ENCODE peak calls at places on chromosome X, in four cellular contexts. O, Z, N and W are unnamed samples.

GRCh38 chrX:66012094-66012534 is 27.8 kb downstream of the VSIG4 start:
- DNase-seq in O (no peak), Z (no peak), N (no peak), W (no peak)

GRCh38 chrX:49110417-49110816 is 13.1 kb downstream of the GPKOW start:
- DNase-seq in O (no peak), Z (no peak), N (no peak), W (no peak)

GRCh38 chrX:16278927-16279326 is 111.6 kb downstream of the MAGEB17 start:
- DNase-seq in O (no peak), Z (no peak), N (no peak), W (peak)

GRCh38 chrX:25156323-25156722 is 140.6 kb upstream of the ARX start:
- DNase-seq in O (no peak), Z (no peak), N (no peak), W (no peak)

GRCh38 chrX:140391313-140391712 is 113.6 kb downstream of the SOX3 start:
- DNase-seq in O (no peak), Z (no peak), N (no peak), W (no peak)

GRCh38 chrX:19697416-19697815 is 182.1 kb upstream of the MAP3K15 start:
- DNase-seq in O (no peak), Z (no peak), N (peak), W (no peak)

GRCh38 chrX:40201486-40201885 is 103.7 kb upstream of the BCOR start:
- DNase-seq in O (no peak), Z (no peak), N (no peak), W (no peak)

GRCh38 chrX:128460835-128461234 is 408.6 kb upstream of the ACTRT1 start:
- DNase-seq in O (peak), Z (no peak), N (no peak), W (peak)

GRCh38 chrX:96761566-96761965 is 76.9 kb downstream of the DIAPH2 start:
- DNase-seq in O (no peak), Z (no peak), N (no peak), W (no peak)
- TF ChIP-seq REST in O (no peak), Z (no peak), N (no peak), W (no peak)

DNA sequence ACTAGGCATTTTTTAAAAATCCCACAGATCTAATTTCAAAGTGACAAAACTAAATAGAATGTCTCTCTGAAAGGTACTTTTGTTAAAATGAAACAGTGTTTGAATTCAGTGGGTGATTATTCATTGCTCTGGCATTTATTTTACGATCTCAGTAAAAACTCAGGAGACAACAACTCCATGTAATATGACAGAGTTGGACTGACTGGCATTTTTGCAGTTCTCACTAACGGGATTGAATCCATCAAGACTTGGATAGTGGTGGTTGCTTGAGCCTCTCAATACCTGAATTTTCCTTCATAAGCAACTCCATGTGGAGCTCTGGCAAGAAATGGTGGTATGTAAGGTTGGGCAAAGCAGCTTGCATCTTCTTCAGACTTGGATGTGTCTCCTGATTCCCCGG is 72.6 kb downstream of the FRMPD4 start:
- DNase-seq in O (no peak), Z (no peak), N (no peak), W (no peak)
- H3K4me2 ChIP-seq in O (peak), Z (no peak), N (peak), W (no peak)

DNA sequence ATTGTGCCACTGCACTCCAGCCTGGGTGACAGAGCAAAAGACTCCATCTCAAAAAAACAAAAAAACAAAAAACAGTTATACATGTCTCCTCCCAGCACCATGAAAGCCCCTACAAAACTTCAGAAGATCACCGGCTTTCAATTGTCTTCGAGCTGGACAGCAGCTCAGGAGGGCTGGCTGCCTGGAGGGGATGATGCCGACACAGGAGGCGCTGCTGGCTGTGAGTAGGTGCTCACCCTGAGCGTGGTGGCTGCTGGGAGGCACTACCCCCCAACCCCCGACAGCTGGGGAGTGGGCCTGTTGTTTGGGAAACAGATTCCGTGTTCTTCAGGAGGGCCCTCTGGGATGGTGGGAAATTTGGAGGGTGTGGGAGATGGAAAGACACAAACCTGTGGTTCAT is 6.9 kb upstream of the ELF4 start:
- DNase-seq in O (no peak), Z (no peak), N (no peak), W (no peak)
- TF ChIP-seq REST in O (peak), Z (no peak), N (no peak), W (no peak)

DNA sequence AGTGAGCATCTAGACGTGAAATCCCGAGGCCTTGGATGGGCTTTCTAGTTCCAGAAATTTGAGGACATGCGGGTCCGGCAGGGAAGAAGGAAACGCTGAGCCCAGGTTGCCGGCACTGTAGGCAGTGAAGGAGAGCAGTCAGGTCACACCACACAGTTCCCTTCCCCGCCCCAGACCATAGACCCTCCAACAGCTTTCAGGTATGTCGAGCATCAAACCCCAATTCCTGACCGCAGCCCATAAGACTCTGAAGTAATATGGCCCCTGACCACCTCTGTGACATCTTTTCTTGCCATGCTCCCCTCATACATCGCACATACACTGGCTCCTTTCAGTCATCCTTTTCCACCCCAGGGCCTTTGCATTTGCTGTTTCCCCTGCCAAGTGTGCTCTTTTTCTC is 23.0 kb downstream of the RTL5 start:
- DNase-seq in O (no peak), Z (no peak), N (no peak), W (no peak)
- H3K4me2 ChIP-seq in O (no peak), Z (no peak), N (no peak), W (no peak)

DNA sequence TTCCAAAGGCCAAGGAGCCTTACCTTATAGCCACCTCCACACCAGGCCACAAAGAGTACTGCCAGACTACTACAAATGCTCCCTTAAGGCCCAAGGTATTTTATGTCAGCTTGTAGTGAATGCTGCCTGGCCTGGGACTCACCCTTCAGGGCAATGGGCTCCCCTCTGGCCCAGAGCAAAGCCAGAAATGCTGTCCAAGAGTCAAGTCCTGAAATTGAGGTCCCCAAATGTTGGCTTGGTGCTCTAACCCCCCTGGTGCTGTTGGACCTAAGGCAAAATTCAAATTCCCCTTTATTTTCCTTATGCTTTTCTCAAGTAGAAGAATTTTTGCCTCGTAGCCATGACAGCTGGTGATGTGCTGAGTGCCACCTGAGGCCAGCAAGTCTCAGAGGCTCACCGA is 1354.3 kb upstream of the DIAPH2 start:
- DNase-seq in O (no peak), Z (no peak), N (no peak), W (no peak)
- TF ChIP-seq REST in O (no peak), Z (no peak), N (no peak), W (peak)

DNA sequence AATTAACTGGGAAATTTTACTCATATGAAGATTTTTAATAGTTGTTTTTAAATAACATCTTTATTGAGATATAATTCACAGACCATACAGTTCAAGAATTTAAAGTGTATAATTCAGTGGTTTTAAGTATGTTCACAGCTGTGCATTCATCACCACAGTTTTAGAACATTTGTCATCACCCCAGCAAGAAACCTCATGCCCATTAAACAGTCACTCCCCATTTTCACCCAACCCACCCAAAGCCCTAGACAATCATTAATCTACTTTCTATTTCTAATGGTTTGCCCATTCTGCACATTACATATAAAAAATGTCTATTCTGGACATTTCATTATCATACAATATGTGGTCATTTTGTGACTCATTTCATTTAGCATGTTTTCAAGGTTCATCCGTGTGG is 2.8 kb downstream of the UPRT start:
- DNase-seq in O (no peak), Z (no peak), N (no peak), W (no peak)
- H3K4me2 ChIP-seq in O (no peak), Z (no peak), N (no peak), W (peak)

GRCh38 chrX:154369453-154370299 is 4.8 kb downstream of the FLNA start:
- DNase-seq in O (peak), Z (peak), N (peak), W (peak)

GRCh38 chrX:154370300-154370881 is 4.0 kb downstream of the FLNA start:
- DNase-seq in O (peak), Z (peak), N (no peak), W (no peak)

GRCh38 chrX:154371771-154372300 is 2.6 kb downstream of the FLNA start:
- DNase-seq in O (no peak), Z (no peak), N (peak), W (no peak)

GRCh38 chrX:154372612-154373022 is 1.8 kb downstream of the FLNA start:
- DNase-seq in O (no peak), Z (no peak), N (peak), W (no peak)

DNA sequence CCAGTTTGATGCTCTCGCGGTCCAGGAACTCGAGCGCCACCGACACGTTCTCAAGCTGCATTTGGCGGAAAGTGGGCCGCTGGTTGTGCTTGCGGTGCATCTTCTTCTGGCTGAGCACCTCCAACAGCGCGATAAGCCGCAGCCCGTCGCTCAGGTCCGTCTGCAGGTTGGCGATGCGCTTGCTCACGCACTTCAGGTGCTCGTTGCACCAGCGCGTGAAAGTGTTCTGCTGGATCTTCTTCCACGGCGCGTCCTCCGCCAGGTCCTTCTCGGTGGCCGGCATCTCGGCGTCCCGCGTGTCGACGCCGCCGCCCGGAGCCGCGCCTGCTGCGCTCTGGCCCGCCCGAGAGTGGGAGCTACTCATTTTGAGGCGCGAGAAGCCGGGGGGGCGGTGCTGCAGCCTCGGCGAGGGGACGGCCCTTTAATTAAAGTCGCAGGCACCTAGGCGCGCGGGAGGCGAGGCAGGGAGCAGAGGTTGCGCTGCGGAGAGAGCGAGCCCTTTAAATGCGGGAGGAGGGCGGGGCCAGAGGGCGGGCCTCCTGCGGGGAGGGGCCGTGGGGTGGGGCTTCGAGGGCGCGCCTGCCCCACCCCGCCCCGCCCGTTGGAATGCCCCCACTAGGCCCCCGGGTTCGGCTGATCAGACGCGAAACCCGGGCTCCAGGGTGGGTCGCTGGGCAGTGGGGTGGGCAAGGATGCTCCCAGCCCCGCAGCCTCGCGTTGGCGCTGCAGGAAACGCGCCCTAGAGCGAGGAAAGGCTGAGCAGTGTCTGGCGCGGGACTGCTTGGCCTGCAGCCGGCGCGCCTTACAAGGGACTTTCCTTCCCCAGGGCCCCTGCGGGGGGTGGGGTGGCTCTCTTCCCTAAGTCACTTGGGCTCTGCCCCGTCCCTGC is 3.3 kb downstream of the FLNA start:
- DNase-seq in O (peak), Z (peak), N (peak), W (peak)
- TF ChIP-seq REST in O (peak), Z (no peak), N (peak), W (no peak)

GRCh38 chrX:149938427-149939270 is at the start of gene EOLA2:
- DNase-seq in O (peak), Z (peak), N (peak), W (peak)

GRCh38 chrX:149937881-149938426 is 337 bp downstream of the EOLA2 start:
- DNase-seq in O (no peak), Z (peak), N (no peak), W (peak)

GRCh38 chrX:149939271-149940014 is 1.2 kb upstream of the EOLA2 start:
- DNase-seq in O (peak), Z (peak), N (peak), W (peak)

DNA sequence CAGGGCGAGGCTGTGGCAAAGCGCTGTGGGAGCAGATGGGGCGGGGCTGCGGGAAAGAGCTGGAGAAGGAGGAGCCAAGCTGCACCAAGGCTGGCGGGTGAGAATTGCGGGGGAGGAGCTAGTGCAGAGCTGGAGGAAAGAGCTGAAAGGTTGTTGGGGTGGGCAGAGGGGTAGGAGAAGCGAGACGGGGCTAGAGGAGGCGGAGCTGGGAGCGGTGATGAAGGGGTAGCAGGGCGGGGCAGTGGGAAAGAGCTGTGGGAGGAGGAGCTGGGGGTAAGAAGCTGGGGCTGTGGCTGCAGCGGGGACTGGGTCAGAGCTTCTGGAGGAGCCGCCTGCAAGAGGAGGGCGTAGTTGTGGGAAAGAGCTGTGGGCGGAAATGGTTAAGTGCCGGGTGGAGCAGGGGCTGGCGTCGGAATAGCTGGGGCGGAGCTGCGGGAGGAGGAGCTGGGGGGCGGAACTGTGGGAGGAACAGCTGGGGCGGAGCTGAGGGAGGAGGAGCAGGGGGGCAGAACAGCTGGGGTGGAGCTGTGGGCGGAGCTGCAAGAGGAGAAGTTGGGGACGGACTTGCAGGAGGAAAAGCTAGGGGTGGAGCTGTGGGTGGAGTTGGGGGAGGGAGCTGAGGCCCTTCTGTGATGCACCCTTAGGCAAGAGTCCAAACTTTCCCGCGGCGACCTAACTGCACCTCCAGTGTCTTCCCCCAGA is 1.9 kb upstream of the EOLA2 start:
- DNase-seq in O (peak), Z (peak), N (peak), W (peak)
- H3K4me2 ChIP-seq in O (peak), Z (peak), N (peak), W (peak)